ENCODE peak calls at places on chromosomes 7 and 10, in nine cellular contexts. One of them, this sample, is unnamed.

GRCh38 chr10:77911535-77912123 is 14.9 kb downstream of the DLG5 start:
- DNase-seq in lung: no peak
- DNase-seq in stimulated activated CD8-positive, alpha-beta memory T cell treated with anti-CD3 and anti-CD28 coated beads, Interleukin-4, amount 100 ng/mL, for 48 hours: no peak
- DNase-seq in substantia nigra: no peak
- DNase-seq in NCI-H524: no peak
- DNase-seq in amygdala: no peak
- DNase-seq in ureter: no peak
- DNase-seq in CD4-positive, alpha-beta T cell: no peak
- DNase-seq in mucosa of gallbladder: no peak
- DNase-seq in this sample: no peak

GRCh38 chr7:2281556-2281955 is 32.7 kb downstream of the SNX8 start:
- DNase-seq in mucosa of gallbladder: peak; percentile 42
- DNase-seq in lung: no peak
- DNase-seq in CD4-positive, alpha-beta T cell: no peak
- DNase-seq in substantia nigra: no peak
- DNase-seq in NCI-H524: no peak
- DNase-seq in ureter: no peak
- DNase-seq in amygdala: no peak
- DNase-seq in stimulated activated CD8-positive, alpha-beta memory T cell treated with anti-CD3 and anti-CD28 coated beads, Interleukin-4, amount 100 ng/mL, for 48 hours: no peak
- DNase-seq in this sample: no peak

GRCh38 chr10:101195921-101196320 is 33.3 kb downstream of the LBX1 start:
- DNase-seq in mucosa of gallbladder: no peak
- DNase-seq in ureter: no peak
- DNase-seq in stimulated activated CD8-positive, alpha-beta memory T cell treated with anti-CD3 and anti-CD28 coated beads, Interleukin-4, amount 100 ng/mL, for 48 hours: no peak
- DNase-seq in CD4-positive, alpha-beta T cell: no peak
- DNase-seq in NCI-H524: no peak
- DNase-seq in amygdala: no peak
- DNase-seq in lung: no peak
- DNase-seq in substantia nigra: no peak
- DNase-seq in this sample: no peak

GRCh38 chr7:7207876-7208275 is 25.5 kb downstream of the C1GALT1 start:
- DNase-seq in substantia nigra: no peak
- DNase-seq in NCI-H524: no peak
- DNase-seq in lung: no peak
- DNase-seq in CD4-positive, alpha-beta T cell: no peak
- DNase-seq in mucosa of gallbladder: no peak
- DNase-seq in ureter: no peak
- DNase-seq in stimulated activated CD8-positive, alpha-beta memory T cell treated with anti-CD3 and anti-CD28 coated beads, Interleukin-4, amount 100 ng/mL, for 48 hours: no peak
- DNase-seq in amygdala: no peak
- DNase-seq in this sample: no peak

GRCh38 chr10:33566426-33566825 is 232.0 kb upstream of the NRP1 start:
- DNase-seq in NCI-H524: no peak
- DNase-seq in amygdala: no peak
- DNase-seq in stimulated activated CD8-positive, alpha-beta memory T cell treated with anti-CD3 and anti-CD28 coated beads, Interleukin-4, amount 100 ng/mL, for 48 hours: no peak
- DNase-seq in CD4-positive, alpha-beta T cell: no peak
- DNase-seq in ureter: no peak
- DNase-seq in substantia nigra: no peak
- DNase-seq in mucosa of gallbladder: no peak
- DNase-seq in lung: no peak
- DNase-seq in this sample: no peak

GRCh38 chr10:22742678-22743077 is 28.3 kb upstream of the PIP4K2A start:
- DNase-seq in lung: no peak
- DNase-seq in NCI-H524: no peak
- DNase-seq in stimulated activated CD8-positive, alpha-beta memory T cell treated with anti-CD3 and anti-CD28 coated beads, Interleukin-4, amount 100 ng/mL, for 48 hours: no peak
- DNase-seq in mucosa of gallbladder: no peak
- DNase-seq in ureter: no peak
- DNase-seq in substantia nigra: no peak
- DNase-seq in amygdala: no peak
- DNase-seq in CD4-positive, alpha-beta T cell: no peak
- DNase-seq in this sample: no peak

GRCh38 chr7:110075450-110075849 is 1015.5 kb upstream of the LRRN3 start:
- DNase-seq in CD4-positive, alpha-beta T cell: no peak
- DNase-seq in mucosa of gallbladder: no peak
- DNase-seq in substantia nigra: no peak
- DNase-seq in amygdala: no peak
- DNase-seq in stimulated activated CD8-positive, alpha-beta memory T cell treated with anti-CD3 and anti-CD28 coated beads, Interleukin-4, amount 100 ng/mL, for 48 hours: no peak
- DNase-seq in NCI-H524: no peak
- DNase-seq in ureter: no peak
- DNase-seq in lung: no peak
- DNase-seq in this sample: no peak

GRCh38 chr10:22682237-22683192 is 31.9 kb downstream of the PIP4K2A start:
- DNase-seq in amygdala: no peak
- DNase-seq in CD4-positive, alpha-beta T cell: peak; percentile 51
- DNase-seq in NCI-H524: no peak
- DNase-seq in substantia nigra: no peak
- DNase-seq in mucosa of gallbladder: no peak
- DNase-seq in stimulated activated CD8-positive, alpha-beta memory T cell treated with anti-CD3 and anti-CD28 coated beads, Interleukin-4, amount 100 ng/mL, for 48 hours: peak; percentile 63
- DNase-seq in lung: no peak
- DNase-seq in ureter: no peak
- DNase-seq in this sample: no peak

GRCh38 chr7:156058248-156058647 is 246.0 kb upstream of the SHH start:
- DNase-seq in amygdala: no peak
- DNase-seq in NCI-H524: no peak
- DNase-seq in lung: no peak
- DNase-seq in substantia nigra: no peak
- DNase-seq in CD4-positive, alpha-beta T cell: no peak
- DNase-seq in mucosa of gallbladder: no peak
- DNase-seq in stimulated activated CD8-positive, alpha-beta memory T cell treated with anti-CD3 and anti-CD28 coated beads, Interleukin-4, amount 100 ng/mL, for 48 hours: no peak
- DNase-seq in ureter: no peak
- DNase-seq in this sample: no peak

GRCh38 chr7:77199008-77199966 is at the start of gene FGL2:
- DNase-seq in NCI-H524: no peak
- DNase-seq in stimulated activated CD8-positive, alpha-beta memory T cell treated with anti-CD3 and anti-CD28 coated beads, Interleukin-4, amount 100 ng/mL, for 48 hours: peak; percentile 45
- DNase-seq in ureter: peak; percentile 74
- DNase-seq in amygdala: peak; percentile 21
- DNase-seq in CD4-positive, alpha-beta T cell: peak; percentile 19
- DNase-seq in mucosa of gallbladder: peak; percentile 65
- DNase-seq in substantia nigra: no peak
- DNase-seq in lung: peak; percentile 35
- DNase-seq in this sample: no peak

GRCh38 chr10:35752469-35753450 is 110.7 kb upstream of the FZD8 start:
- DNase-seq in amygdala: no peak
- DNase-seq in CD4-positive, alpha-beta T cell: no peak
- DNase-seq in substantia nigra: no peak
- DNase-seq in lung: peak; percentile 27
- DNase-seq in mucosa of gallbladder: no peak
- DNase-seq in stimulated activated CD8-positive, alpha-beta memory T cell treated with anti-CD3 and anti-CD28 coated beads, Interleukin-4, amount 100 ng/mL, for 48 hours: no peak
- DNase-seq in ureter: no peak
- DNase-seq in NCI-H524: no peak
- DNase-seq in this sample: no peak

This sample was measured in frontal cortex.